ENCODE peak calls at places on chromosomes 2 and 18, in seven cellular contexts. X, D, O, U, Q, M and N are unnamed samples.

GRCh38 chr2:11254100-11254536 is 90.3 kb downstream of the ROCK2 start:
- DNase-seq in O (no peak), M (no peak), U (no peak), D (no peak), Q (no peak), X (no peak), N (no peak)

GRCh38 chr18:13337369-13337768 is 118.8 kb downstream of the LDLRAD4 start:
- DNase-seq in M (no peak), Q (no peak), X (no peak), O (no peak), U (no peak), D (no peak), N (no peak)

GRCh38 chr2:20609349-20609994 is 41.4 kb downstream of the HS1BP3 start:
- DNase-seq in U (peak), O (peak), X (no peak), M (peak), D (no peak), Q (no peak), N (peak)

GRCh38 chr2:203328735-203329549 is 748 bp downstream of the ABI2 start:
- DNase-seq in U (peak), M (peak), X (no peak), Q (peak), D (peak), O (peak), N (no peak)

GRCh38 chr2:16625759-16626158 is 39.9 kb downstream of the CYRIA start:
- DNase-seq in O (no peak), U (no peak), Q (peak), X (no peak), M (no peak), D (no peak), N (no peak)

GRCh38 chr2:62197017-62197586 is 1.2 kb downstream of the B3GNT2 start:
- DNase-seq in X (no peak), Q (peak), O (no peak), U (no peak), D (no peak), M (peak), N (no peak)

GRCh38 chr2:135839713-135840112 is 2.7 kb upstream of the LCT start:
- DNase-seq in O (peak), X (peak), M (no peak), D (no peak), Q (no peak), U (no peak), N (no peak)

GRCh38 chr18:59927246-59927825 is 27.5 kb downstream of the PMAIP1 start:
- DNase-seq in D (peak), O (no peak), M (no peak), U (no peak), Q (peak), X (no peak), N (no peak)

GRCh38 chr2:150417278-150417677 is 70.2 kb downstream of the RND3 start:
- DNase-seq in U (no peak), X (no peak), Q (no peak), O (no peak), D (no peak), M (no peak), N (no peak)

GRCh38 chr18:63832470-63832869 is 55.0 kb upstream of the SERPINB2 start:
- DNase-seq in Q (peak), O (peak), X (no peak), U (no peak), D (peak), M (no peak), N (no peak)

GRCh38 chr2:143852748-143853147 is 667.2 kb downstream of the ZEB2 start:
- DNase-seq in Q (no peak), M (peak), U (no peak), X (no peak), D (no peak), O (no peak), N (no peak)

GRCh38 chr2:18094277-18094676 is 215.8 kb downstream of the KCNS3 start:
- DNase-seq in U (no peak), M (no peak), X (no peak), D (no peak), O (no peak), Q (no peak), N (no peak)

GRCh38 chr18:44733069-44733753 is 52.5 kb downstream of the SETBP1 start:
- DNase-seq in O (peak), Q (no peak), D (peak), M (no peak), U (no peak), X (peak), N (no peak)

GRCh38 chr2:229044581-229044980 is 226.5 kb downstream of the PID1 start:
- DNase-seq in Q (no peak), X (no peak), D (no peak), U (no peak), O (no peak), M (no peak), N (no peak)

GRCh38 chr2:134304726-134305509 is 51.0 kb downstream of the MGAT5 start:
- DNase-seq in O (no peak), D (no peak), Q (no peak), U (no peak), X (no peak), M (no peak), N (no peak)

GRCh38 chr2:159206736-159207380 is 79.6 kb downstream of the WDSUB1 start:
- DNase-seq in O (no peak), X (no peak), U (no peak), Q (no peak), M (no peak), D (no peak), N (no peak)

GRCh38 chr2:660477-661214 is 16.6 kb downstream of the TMEM18 start:
- DNase-seq in O (no peak), D (no peak), Q (no peak), X (no peak), M (no peak), U (no peak), N (no peak)

GRCh38 chr2:183253441-183254130 is 129.3 kb downstream of the NUP35 start:
- DNase-seq in O (no peak), U (no peak), D (no peak), X (no peak), M (peak), Q (no peak), N (no peak)

GRCh38 chr2:156445311-156446218 is 9.4 kb downstream of the GPD2 start:
- DNase-seq in Q (no peak), O (peak), D (peak), U (no peak), M (no peak), X (peak), N (no peak)

GRCh38 chr18:37362158-37362890 is 203.3 kb downstream of the CELF4 start:
- DNase-seq in M (no peak), Q (no peak), X (no peak), U (no peak), O (no peak), D (no peak), N (no peak)

GRCh38 chr18:48622911-48623431 is 84.1 kb downstream of the CTIF start:
- DNase-seq in Q (no peak), U (no peak), O (peak), D (peak), M (no peak), X (no peak), N (no peak)

GRCh38 chr18:51066273-51066672 is 36.3 kb downstream of the SMAD4 start:
- DNase-seq in D (no peak), X (no peak), O (no peak), U (no peak), M (no peak), Q (no peak), N (no peak)

GRCh38 chr2:190809876-190810525 is 70.6 kb upstream of the GLS start:
- DNase-seq in U (no peak), X (no peak), Q (no peak), O (no peak), D (peak), M (no peak), N (no peak)

GRCh38 chr2:140893685-140894084 is 1237.1 kb downstream of the LRP1B start:
- DNase-seq in M (no peak), X (no peak), U (no peak), D (peak), O (peak), Q (no peak), N (no peak)

GRCh38 chr2:178317807-178318206 is 123.5 kb downstream of the OSBPL6 start:
- DNase-seq in D (no peak), U (no peak), M (no peak), X (no peak), Q (no peak), O (no peak), N (no peak)

GRCh38 chr2:182506606-182507005 is 79.8 kb upstream of the PDE1A start:
- DNase-seq in M (no peak), X (no peak), U (no peak), O (peak), D (no peak), Q (no peak), N (no peak)

GRCh38 chr2:207227062-207227748 is 61.5 kb upstream of the KLF7 start:
- DNase-seq in D (no peak), U (peak), Q (no peak), M (no peak), O (peak), X (no peak), N (no peak)

GRCh38 chr2:31138037-31138962 is at the start of gene GALNT14:
- DNase-seq in U (peak), M (peak), O (peak), Q (peak), X (peak), D (peak), N (no peak)

GRCh38 chr2:37168217-37168981 is 11.6 kb upstream of the EIF2AK2 start:
- DNase-seq in M (peak), X (no peak), U (no peak), D (peak), Q (peak), O (peak), N (no peak)

GRCh38 chr18:3814840-3815239 is 364.9 kb downstream of the TGIF1 start:
- DNase-seq in O (no peak), D (peak), M (no peak), X (no peak), Q (no peak), U (no peak), N (no peak)

GRCh38 chr2:190881480-190882326 is 1.1 kb downstream of the GLS start:
- DNase-seq in M (peak), O (no peak), D (peak), Q (peak), U (peak), X (no peak), N (no peak)

GRCh38 chr2:55232863-55233657 is 572 bp downstream of the RPS27A start:
- DNase-seq in O (no peak), D (peak), U (no peak), Q (peak), X (no peak), M (peak), N (no peak)

GRCh38 chr2:152523091-152523490 is 188.1 kb downstream of the FMNL2 start:
- DNase-seq in U (no peak), X (no peak), M (no peak), D (peak), Q (no peak), O (peak), N (no peak)

GRCh38 chr2:7133521-7133920 is 216.3 kb downstream of the RNF144A start:
- DNase-seq in O (peak), M (peak), U (no peak), X (no peak), Q (no peak), D (no peak), N (no peak)

GRCh38 chr2:191604154-191604553 is 73.8 kb upstream of the NABP1 start:
- DNase-seq in U (no peak), D (no peak), X (no peak), M (no peak), Q (no peak), O (no peak), N (no peak)

GRCh38 chr18:22471546-22472131 is 53.9 kb upstream of the CTAGE1 start:
- DNase-seq in M (peak), D (no peak), X (no peak), U (peak), O (peak), Q (no peak), N (no peak)

GRCh38 chr2:214410918-214411554 is at the start of gene VWC2L:
- DNase-seq in U (peak), D (peak), Q (peak), O (peak), M (peak), X (peak), N (no peak)

GRCh38 chr2:130336877-130337734 is 5.6 kb upstream of the IMP4 start:
- DNase-seq in M (peak), Q (peak), O (peak), D (peak), U (peak), X (peak), N (peak)
- TF ChIP-seq CTCF in M (no peak), Q (no peak), O (no peak), D (no peak), U (no peak), X (no peak), N (no peak)

GRCh38 chr2:196639180-196640030 is at the start of gene CCDC150:
- DNase-seq in U (peak), Q (peak), O (peak), X (peak), M (peak), D (peak), N (peak)
- TF ChIP-seq CTCF in U (peak), Q (no peak), O (peak), X (peak), M (peak), D (no peak), N (peak)

GRCh38 chr2:19408592-19408991 is 50.2 kb upstream of the OSR1 start:
- DNase-seq in O (peak), D (peak), M (no peak), Q (no peak), X (no peak), U (no peak), N (no peak)
- TF ChIP-seq CTCF in O (no peak), D (no peak), M (no peak), Q (no peak), X (no peak), U (no peak), N (no peak)

GRCh38 chr2:86243950-86244733 is 44.9 kb downstream of the MRPL35 start:
- DNase-seq in U (no peak), X (no peak), Q (peak), M (no peak), D (no peak), O (no peak), N (no peak)
- TF ChIP-seq CTCF in U (no peak), X (no peak), Q (no peak), M (no peak), D (no peak), O (no peak), N (no peak)

GRCh38 chr2:106839849-106840595 is 45.9 kb downstream of the ST6GAL2 start:
- DNase-seq in Q (no peak), D (no peak), U (no peak), M (peak), O (peak), X (no peak), N (no peak)
- TF ChIP-seq CTCF in Q (no peak), D (no peak), U (peak), M (peak), O (peak), X (no peak), N (peak)